ENCODE peak calls at places on chromosomes 16 and 17, in five cellular contexts. R, W, F, E and D are unnamed samples.

GRCh38 chr16:66508261-66508913 is 41.5 kb downstream of the TK2 start:
- DNase-seq in F (no peak), W (peak; percentile 98), R (no peak), E (no peak), D (peak; percentile 45)

GRCh38 chr16:64809876-64810629 is 311.8 kb downstream of the CDH11 start:
- DNase-seq in W (no peak), E (peak; percentile 10), R (no peak), F (no peak), D (no peak)

GRCh38 chr17:55266051-55266957 is 1.5 kb downstream of the HLF start:
- DNase-seq in F (no peak), E (peak; percentile 72), R (no peak), W (no peak), D (no peak)

GRCh38 chr16:88454315-88455057 is 1.4 kb downstream of the ZFPM1 start:
- DNase-seq in W (peak; percentile 5), R (peak; percentile 38), E (no peak), F (peak; percentile 24), D (no peak)

GRCh38 chr17:31508310-31509094 is 117.0 kb downstream of the RAB11FIP4 start:
- DNase-seq in R (peak; percentile 36), W (no peak), F (peak; percentile 42), E (peak; percentile 58), D (no peak)

GRCh38 chr17:36755586-36755985 is 154.2 kb downstream of the MRM1 start:
- DNase-seq in W (peak; percentile 20), F (peak; percentile 11), R (peak; percentile 12), E (peak; percentile 85), D (peak; percentile 31)

GRCh38 chr16:66370786-66371684 is 4.5 kb downstream of the CDH5 start:
- DNase-seq in W (no peak), R (no peak), E (no peak), F (no peak), D (no peak)

GRCh38 chr16:84929421-84930297 is 81.7 kb downstream of the ZDHHC7 start:
- DNase-seq in W (no peak), R (no peak), F (no peak), E (peak; percentile 69), D (no peak)

GRCh38 chr17:740240-741055 is 8.1 kb downstream of the TLCD3A start:
- DNase-seq in F (no peak), E (peak; percentile 2), W (no peak), R (no peak), D (peak; percentile 46)

GRCh38 chr17:78294356-78294755 is 62.9 kb downstream of the TMEM235 start:
- DNase-seq in R (no peak), W (no peak), E (no peak), F (no peak), D (no peak)

GRCh38 chr17:27569884-27570577 is 61.0 kb upstream of the LGALS9 start:
- DNase-seq in R (no peak), W (no peak), E (no peak), F (no peak), D (no peak)

GRCh38 chr16:29290631-29291247 is 115.8 kb downstream of the NPIPB11 start:
- DNase-seq in W (peak; percentile 88), F (peak; percentile 23), R (peak; percentile 66), E (peak; percentile 85), D (peak; percentile 98)

GRCh38 chr16:68607443-68607842 is 37.7 kb upstream of the CDH3 start:
- DNase-seq in R (no peak), F (no peak), W (no peak), E (no peak), D (no peak)

GRCh38 chr17:40321502-40322416 is 12.8 kb downstream of the RARA start:
- DNase-seq in F (no peak), W (no peak), R (no peak), E (peak; percentile 65), D (peak; percentile 37)

GRCh38 chr16:57711331-57711730 is 16.7 kb downstream of the DRC7 start:
- DNase-seq in W (no peak), R (no peak), F (no peak), E (no peak), D (no peak)

GRCh38 chr17:21418446-21419298 is 42.5 kb downstream of the KCNJ12 start:
- DNase-seq in E (peak; percentile 55), F (no peak), R (no peak), W (no peak), D (no peak)

GRCh38 chr16:72066747-72067146 is 3.7 kb downstream of the HPR start:
- DNase-seq in R (no peak), E (peak; percentile 39), F (no peak), W (peak; percentile 39), D (no peak)

GRCh38 chr16:48489376-48489775 is 104.2 kb upstream of the SIAH1 start:
- DNase-seq in W (peak; percentile 22), R (no peak), F (no peak), E (no peak), D (no peak)

GRCh38 chr17:29291163-29291752 is 2.7 kb downstream of the NUFIP2 start:
- DNase-seq in E (peak; percentile 50), W (peak; percentile 78), R (peak; percentile 8), F (no peak), D (no peak)